ENCODE peak calls at places on chromosomes 5 and 9, in six cellular contexts. Y is anterior cingulate cortex, Z is HEK293T, L is GM03348, X is hypothalamus, C is IMR-90. M is an unnamed sample.

GRCh38 chr9:70402213-70402612 is 12.2 kb downstream of the KLF9 start:
- DNase-seq in Y (no peak), Z (no peak), L (no peak), X (no peak), C (no peak), M (no peak)

GRCh38 chr5:134171972-134172371 is 4.8 kb downstream of the SKP1 start:
- DNase-seq in Y (no peak), Z (no peak), L (no peak), X (no peak), C (no peak), M (no peak)

GRCh38 chr5:135038829-135039525 is 4.9 kb upstream of the PITX1 start:
- DNase-seq in Y (no peak), Z (no peak), L (peak), X (no peak), C (no peak), M (peak)

GRCh38 chr5:91146221-91146620 is 236.9 kb downstream of the ARRDC3 start:
- DNase-seq in Y (no peak), Z (no peak), L (no peak), X (no peak), C (peak), M (no peak)

GRCh38 chr9:88197781-88198345 is 59.6 kb upstream of the SPATA31C2 start:
- DNase-seq in Y (no peak), Z (no peak), L (peak), X (no peak), C (peak), M (no peak)

GRCh38 chr5:175254155-175254554 is 189.8 kb downstream of the DRD1 start:
- DNase-seq in Y (no peak), Z (no peak), L (no peak), X (no peak), C (peak), M (no peak)

GRCh38 chr9:69370430-69370829 is 45.4 kb downstream of the ENTREP1 start:
- DNase-seq in Y (no peak), Z (no peak), L (no peak), X (no peak), C (no peak), M (no peak)

GRCh38 chr5:127492854-127493738 is 24.3 kb upstream of the PRRC1 start:
- DNase-seq in Y (no peak), Z (peak), L (peak), X (no peak), C (peak), M (peak)

GRCh38 chr9:117616436-117616835 is 87.8 kb upstream of the TLR4 start:
- DNase-seq in Y (no peak), Z (no peak), L (no peak), X (no peak), C (no peak), M (no peak)

GRCh38 chr5:120464627-120465280 is 654 bp downstream of the PRR16 start:
- DNase-seq in Y (no peak), Z (peak), L (peak), X (peak), C (peak), M (no peak)

GRCh38 chr9:76618762-76619161 is 145.5 kb upstream of the PCA3 start:
- DNase-seq in Y (no peak), Z (no peak), L (peak), X (no peak), C (peak), M (no peak)